ENCODE peak calls at places on chromosomes 7 and 10, in nine cellular contexts. H is prostate gland, J is Peyer's patch, U is HCT116, M is tibial nerve, O is heart left ventricle, F is spleen, A is stomach, P is breast epithelium. L is an unnamed sample.

GRCh38 chr7:2510130-2510776 is 9.3 kb upstream of the LFNG start:
- DNase-seq in P (no peak), A (no peak), J (no peak), M (no peak), U (no peak), F (peak; percentile 84), H (peak; percentile 65), O (no peak), L (no peak)

GRCh38 chr10:120085386-120085785 is 192.9 kb downstream of the SEC23IP start:
- DNase-seq in O (no peak), H (no peak), A (no peak), U (no peak), J (no peak), P (no peak), F (no peak), M (no peak), L (no peak)

GRCh38 chr10:45354261-45354660 is 19.8 kb upstream of the ALOX5 start:
- DNase-seq in J (no peak), H (no peak), A (no peak), M (no peak), U (no peak), F (no peak), P (no peak), O (peak; percentile 61), L (no peak)

GRCh38 chr10:16788125-16788524 is 29.1 kb downstream of the RSU1 start:
- DNase-seq in U (no peak), M (no peak), F (no peak), O (no peak), J (no peak), H (no peak), A (no peak), P (no peak), L (no peak)

GRCh38 chr10:132109341-132110072 is 43.8 kb downstream of the JAKMIP3 start:
- DNase-seq in H (no peak), O (no peak), F (no peak), J (peak; percentile 13), U (no peak), A (peak; percentile 23), P (peak; percentile 33), M (no peak), L (peak; percentile 35)

GRCh38 chr10:62614389-62615157 is 189.9 kb upstream of the ADO start:
- DNase-seq in J (no peak), U (no peak), O (no peak), F (no peak), M (no peak), A (no peak), P (no peak), H (no peak), L (no peak)

GRCh38 chr7:156731651-156732050 is 91.1 kb downstream of the RNF32 start:
- DNase-seq in P (no peak), H (no peak), F (no peak), J (no peak), U (no peak), A (no peak), O (no peak), M (no peak), L (no peak)

GRCh38 chr10:122637371-122637770 is 62.3 kb downstream of the C10orf120 start:
- DNase-seq in J (peak; percentile 29), O (peak; percentile 74), H (no peak), F (no peak), P (peak; percentile 34), A (no peak), U (no peak), M (no peak), L (no peak)

GRCh38 chr7:147833981-147834380 is 756.6 kb upstream of the C7orf33 start:
- DNase-seq in F (no peak), J (no peak), A (no peak), U (no peak), M (no peak), H (no peak), O (no peak), P (no peak), L (no peak)

GRCh38 chr10:79021331-79021907 is 47.3 kb upstream of the ZMIZ1 start:
- DNase-seq in M (no peak), J (peak; percentile 40), U (no peak), F (peak; percentile 71), H (no peak), P (no peak), O (no peak), A (no peak), L (no peak)

GRCh38 chr7:130973637-130974036 is 239.6 kb upstream of the KLF14 start:
- DNase-seq in U (no peak), A (no peak), M (no peak), P (no peak), F (no peak), O (no peak), H (no peak), J (no peak), L (no peak)

GRCh38 chr7:8536431-8536830 is 103.0 kb downstream of the NXPH1 start:
- DNase-seq in H (no peak), P (no peak), M (no peak), U (no peak), F (no peak), J (no peak), A (no peak), O (no peak), L (no peak)

GRCh38 chr10:132451506-132452215 is 54.7 kb downstream of the PWWP2B start:
- DNase-seq in A (peak; percentile 54), O (peak; percentile 24), F (peak; percentile 85), U (no peak), P (no peak), J (peak; percentile 63), H (no peak), M (no peak), L (peak; percentile 59)

GRCh38 chr7:64882341-64883112 is 20.5 kb upstream of the ZNF273 start:
- DNase-seq in J (no peak), P (peak; percentile 70), F (peak; percentile 78), H (peak; percentile 70), O (peak; percentile 84), U (no peak), A (peak; percentile 25), M (peak; percentile 49), L (peak; percentile 54)

GRCh38 chr7:101953248-101953819 is 135.9 kb downstream of the CUX1 start:
- DNase-seq in A (no peak), P (no peak), J (no peak), F (no peak), U (peak; percentile 23), H (no peak), M (no peak), O (peak; percentile 46), L (no peak)
- TF ChIP-seq POLR2A in A (no peak), P (no peak), J (no peak), F (no peak), U (no peak), H (no peak), M (no peak), O (no peak), L (no peak)

GRCh38 chr7:102413611-102414010 is 17.4 kb downstream of the PRKRIP1 start:
- DNase-seq in U (no peak), P (no peak), J (no peak), F (no peak), H (no peak), A (no peak), O (no peak), M (no peak), L (no peak)

GRCh38 chr7:102415685-102416225 is 17.6 kb upstream of the ORAI2 start:
- DNase-seq in F (peak; percentile 92), H (no peak), O (no peak), P (no peak), U (no peak), M (no peak), A (no peak), J (no peak), L (no peak)

GRCh38 chr7:102416406-102416805 is 17.0 kb upstream of the ORAI2 start:
- DNase-seq in U (no peak), O (no peak), F (no peak), M (no peak), P (no peak), A (no peak), H (no peak), J (no peak), L (no peak)

GRCh38 chr7:102418603-102419002 is 14.8 kb upstream of the ORAI2 start:
- DNase-seq in M (no peak), P (no peak), A (no peak), J (no peak), H (no peak), F (peak; percentile 51), O (no peak), U (no peak), L (no peak)

DNA sequence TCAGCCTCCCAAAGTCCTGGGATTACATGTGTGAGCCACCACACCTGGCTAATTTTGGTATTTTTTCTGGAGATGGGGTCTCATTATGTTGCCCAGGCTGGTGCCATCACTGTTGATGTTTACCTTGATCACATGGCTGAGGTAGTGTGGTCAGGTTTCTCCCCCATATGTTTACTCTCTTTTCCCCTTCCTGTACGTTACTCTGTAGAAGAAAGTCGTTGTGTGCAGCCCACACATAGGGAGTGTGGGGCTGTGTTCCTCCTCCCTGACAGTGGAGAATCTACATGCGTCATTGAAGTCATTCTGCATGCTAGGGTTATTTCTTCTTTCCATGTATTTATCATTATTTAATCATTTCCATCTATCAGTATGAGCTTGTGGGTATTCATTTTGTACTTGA is 16.3 kb upstream of the ORAI2 start:
- DNase-seq in M (no peak), U (no peak), J (no peak), O (no peak), H (no peak), F (no peak), A (no peak), P (no peak), L (no peak)
- H3K4me1 ChIP-seq in M (no peaks in the 10 kb centered on the region), U (peaks cover 4% of the 10 kb centered on the region), J (peaks cover 4% of the 10 kb centered on the region), O (peaks cover 10% of the 10 kb centered on the region), H (peaks cover 7% of the 10 kb centered on the region), F (peaks cover 91% of the 10 kb centered on the region), A (peaks cover 24% of the 10 kb centered on the region), P (no peaks in the 10 kb centered on the region), L (no peaks in the 10 kb centered on the region)

GRCh38 chr10:21372651-21373410 is 152.7 kb downstream of the SKIDA1 start:
- DNase-seq in M (no peak), J (peak; percentile 49), F (no peak), O (peak; percentile 51), H (peak; percentile 39), P (no peak), U (peak; percentile 59), A (no peak), L (no peak)
- TF ChIP-seq POLR2A in M (no peak), J (no peak), F (no peak), O (no peak), H (no peak), P (no peak), U (peak; percentile 42), A (no peak), L (no peak)

GRCh38 chr10:130816116-130816901 is 495.2 kb downstream of the TCERG1L start:
- DNase-seq in F (no peak), J (no peak), H (no peak), A (no peak), P (no peak), O (no peak), U (no peak), M (no peak), L (no peak)

GRCh38 chr10:130817674-130818073 is 493.8 kb downstream of the TCERG1L start:
- DNase-seq in J (no peak), F (no peak), M (no peak), H (no peak), U (no peak), O (no peak), P (no peak), A (no peak), L (no peak)

GRCh38 chr10:130817046-130817624 is 494.4 kb downstream of the TCERG1L start:
- DNase-seq in U (no peak), M (no peak), O (no peak), A (no peak), F (no peak), J (no peak), P (no peak), H (no peak), L (no peak)

GRCh38 chr10:130812381-130813148 is 499.0 kb downstream of the TCERG1L start:
- DNase-seq in A (no peak), M (no peak), H (no peak), U (no peak), O (no peak), P (no peak), F (no peak), J (no peak), L (no peak)

GRCh38 chr10:130814610-130815009 is 496.9 kb downstream of the TCERG1L start:
- DNase-seq in U (no peak), M (no peak), H (no peak), P (no peak), O (no peak), A (no peak), F (no peak), J (no peak), L (no peak)
- H3K4me1 ChIP-seq in U (no peaks in the 10 kb centered on the region), M (no peaks in the 10 kb centered on the region), H (no peaks in the 10 kb centered on the region), P (no peaks in the 10 kb centered on the region), O (no peaks in the 10 kb centered on the region), A (no peaks in the 10 kb centered on the region), F (no peaks in the 10 kb centered on the region), J (no peaks in the 10 kb centered on the region), L (no peaks in the 10 kb centered on the region)

L was measured in right lobe of liver.